ENCODE peak calls at places on chromosomes 4 and X, in six cellular contexts. O, Z, R, F, D and S are unnamed samples.

GRCh38 chr4:41050840-41051775 is 163.2 kb downstream of the APBB2 start:
- DNase-seq in F (no peak), D (no peak), Z (no peak), O (no peak), R (no peak), S (no peak)

GRCh38 chr4:173013232-173013932 is 155.2 kb upstream of the GALNT7 start:
- DNase-seq in Z (peak), D (no peak), R (no peak), F (no peak), O (peak), S (no peak)

GRCh38 chrX:35439692-35440091 is 358.4 kb upstream of the MAGEB16 start:
- DNase-seq in Z (peak), O (no peak), D (no peak), R (no peak), F (no peak), S (no peak)

GRCh38 chrX:50798782-50799181 is 15.2 kb downstream of the SHROOM4 start:
- DNase-seq in D (no peak), O (no peak), Z (no peak), R (no peak), F (no peak), S (no peak)

GRCh38 chr4:11073621-11074051 is 355.1 kb downstream of the HS3ST1 start:
- DNase-seq in R (no peak), D (no peak), O (peak), Z (no peak), F (no peak), S (no peak)

GRCh38 chr4:86249074-86249473 is 110.8 kb downstream of the MAPK10 start:
- DNase-seq in R (no peak), F (no peak), O (no peak), Z (no peak), D (no peak), S (no peak)

GRCh38 chrX:47145408-47146120 is 543 bp downstream of the RBM10 start:
- DNase-seq in Z (no peak), O (no peak), D (no peak), F (no peak), R (no peak), S (no peak)

GRCh38 chr4:40722576-40723161 is 27.1 kb upstream of the NSUN7 start:
- DNase-seq in Z (peak), O (no peak), F (no peak), R (no peak), D (no peak), S (no peak)

GRCh38 chr4:173318648-173319211 is 15.4 kb downstream of the HMGB2 start:
- DNase-seq in O (peak), F (no peak), R (no peak), D (no peak), Z (no peak), S (no peak)

GRCh38 chr4:47287735-47288134 is 175.8 kb downstream of the COMMD8 start:
- DNase-seq in Z (no peak), F (no peak), O (peak), D (peak), R (no peak), S (no peak)

GRCh38 chr4:94131212-94131611 is 76.5 kb upstream of the SMARCAD1 start:
- DNase-seq in R (no peak), Z (no peak), O (no peak), F (no peak), D (no peak), S (no peak)

GRCh38 chr4:94127707-94128328 is 79.8 kb upstream of the SMARCAD1 start:
- DNase-seq in O (peak), Z (peak), D (peak), F (no peak), R (no peak), S (no peak)

GRCh38 chr4:94126669-94127068 is 81.0 kb upstream of the SMARCAD1 start:
- DNase-seq in F (no peak), D (no peak), Z (no peak), O (no peak), R (no peak), S (no peak)
- TF ChIP-seq CTCF in F (no peak), D (peak), Z (no peak), O (peak), R (no peak), S (peak)

GRCh38 chrX:18899796-18900380 is 84.0 kb downstream of the PHKA2 start:
- DNase-seq in F (no peak), Z (no peak), R (no peak), O (no peak), D (no peak), S (no peak)
- TF ChIP-seq CTCF in F (no peak), Z (no peak), R (peak), O (peak), D (peak), S (peak)

DNA sequence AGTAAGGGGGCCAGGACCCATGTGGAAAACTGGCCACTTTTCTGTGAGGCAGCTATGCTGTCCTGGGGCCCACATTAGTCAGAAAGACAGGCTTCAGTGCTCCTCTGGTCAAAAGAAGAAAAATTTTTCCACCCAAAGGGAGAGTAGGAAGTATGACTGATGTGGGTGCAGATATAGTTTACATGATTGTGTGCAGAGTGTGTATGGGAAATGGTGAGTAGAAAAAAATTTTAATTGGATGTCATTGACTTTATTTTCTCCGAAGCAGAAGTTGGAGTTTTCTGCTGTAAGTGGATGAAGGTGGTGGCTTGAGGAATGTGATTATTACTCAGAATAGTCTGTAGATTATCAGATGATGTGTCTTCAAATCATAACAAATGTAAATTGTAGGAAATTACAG is 241.5 kb upstream of the IGFBP7 start:
- DNase-seq in F (no peak), Z (no peak), D (no peak), O (peak), R (no peak), S (no peak)
- TF ChIP-seq CTCF in F (no peak), Z (no peak), D (no peak), O (no peak), R (no peak), S (no peak)

GRCh38 chrX:131821945-131822622 is 201.0 kb upstream of the STK26 start:
- DNase-seq in R (peak), D (no peak), O (no peak), Z (no peak), F (peak), S (no peak)
- TF ChIP-seq CTCF in R (no peak), D (no peak), O (no peak), Z (no peak), F (no peak), S (no peak)

GRCh38 chr4:184100297-184100885 is 117.3 kb downstream of the ENPP6 start:
- DNase-seq in D (no peak), F (peak), R (peak), Z (no peak), O (no peak), S (no peak)
- TF ChIP-seq CTCF in D (peak), F (no peak), R (no peak), Z (no peak), O (peak), S (peak)

GRCh38 chr4:7638463-7638862 is 203.7 kb upstream of the PSAPL1 start:
- DNase-seq in F (no peak), Z (no peak), R (no peak), O (no peak), D (no peak), S (no peak)

GRCh38 chr4:7637139-7637538 is 202.4 kb upstream of the PSAPL1 start:
- DNase-seq in F (no peak), D (no peak), Z (no peak), O (no peak), R (no peak), S (no peak)

GRCh38 chr4:7637971-7638370 is 203.2 kb upstream of the PSAPL1 start:
- DNase-seq in Z (no peak), R (no peak), F (no peak), O (no peak), D (no peak), S (no peak)

GRCh38 chr4:7640136-7640535 is 205.4 kb upstream of the PSAPL1 start:
- DNase-seq in Z (no peak), D (no peak), R (no peak), O (no peak), F (no peak), S (no peak)

DNA sequence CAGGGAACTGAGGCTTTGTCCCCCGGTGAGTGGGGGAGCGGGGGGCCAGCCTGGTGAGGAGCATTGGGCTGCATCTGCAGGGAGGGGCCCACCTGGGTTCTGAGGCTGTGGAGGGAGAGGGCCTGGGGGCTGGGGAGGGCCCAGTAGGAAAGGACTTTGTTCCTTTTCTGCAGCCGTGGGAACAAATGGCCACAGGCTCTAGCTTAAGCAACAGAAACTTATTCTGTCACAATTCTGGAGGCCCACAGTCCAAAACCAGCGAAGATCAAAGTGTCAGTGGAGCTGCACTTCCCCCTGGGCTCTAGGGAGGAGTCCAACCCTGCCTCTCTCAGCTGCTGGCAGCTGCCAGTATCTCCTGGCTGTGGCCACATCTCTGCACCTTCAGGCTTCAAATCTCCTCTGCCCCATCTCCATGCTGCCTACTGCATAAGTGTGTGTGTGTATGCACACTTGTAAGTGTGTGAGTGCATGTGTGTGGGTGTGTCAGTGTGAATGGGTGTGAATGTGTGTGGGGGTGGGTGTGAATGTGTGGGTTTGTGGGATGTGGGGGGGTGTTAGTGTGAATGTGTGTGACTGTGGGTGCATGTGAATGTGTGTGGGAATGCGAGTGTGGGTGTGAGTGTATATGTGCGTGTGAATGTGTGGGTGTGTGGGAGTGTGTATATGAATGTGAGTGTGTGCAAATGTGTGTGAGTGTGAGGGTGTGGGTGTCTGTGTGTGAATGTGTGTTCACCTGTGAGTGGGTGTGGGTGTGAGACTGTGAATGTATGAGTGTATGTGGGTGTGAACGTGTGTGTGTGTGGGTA is 204.5 kb upstream of the PSAPL1 start:
- DNase-seq in D (no peak), O (no peak), Z (no peak), R (no peak), F (no peak), S (no peak)
- TF ChIP-seq CTCF in D (no peak), O (no peak), Z (no peak), R (no peak), F (peak), S (no peak)

GRCh38 chr4:61068025-61068424 is 132.1 kb upstream of the ADGRL3 start:
- DNase-seq in O (no peak), F (no peak), D (no peak), R (no peak), Z (no peak), S (no peak)

GRCh38 chr4:61068745-61069144 is 131.4 kb upstream of the ADGRL3 start:
- DNase-seq in Z (no peak), D (no peak), O (no peak), F (no peak), R (no peak), S (no peak)

GRCh38 chr4:61064636-61065035 is 135.5 kb upstream of the ADGRL3 start:
- DNase-seq in D (no peak), Z (no peak), R (no peak), O (no peak), F (no peak), S (no peak)

DNA sequence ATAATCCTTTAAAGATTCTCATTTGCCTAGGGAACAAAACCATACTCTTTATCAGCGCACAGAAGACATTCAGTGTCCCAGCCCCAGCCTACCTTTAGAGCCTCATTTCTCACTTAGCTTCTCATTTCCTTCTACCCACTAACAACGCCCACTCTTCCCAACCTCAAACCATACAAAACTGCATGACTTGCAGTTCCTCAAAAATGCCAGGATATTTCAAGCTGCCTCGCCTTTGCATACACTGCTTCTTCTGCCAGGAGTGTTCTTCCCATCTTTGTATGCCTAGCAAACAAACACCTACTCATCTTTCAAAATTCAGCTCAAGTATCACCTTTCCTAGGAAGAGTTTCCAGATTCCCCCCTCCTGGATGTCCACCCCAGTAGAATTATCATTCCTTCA is 129.9 kb upstream of the ADGRL3 start:
- DNase-seq in O (no peak), Z (no peak), R (no peak), F (no peak), D (no peak), S (no peak)
- TF ChIP-seq CTCF in O (no peak), Z (no peak), R (no peak), F (no peak), D (no peak), S (no peak)